ENCODE peak calls at places on chromosomes 5 and 9, in eight cellular contexts. M is HCT116, W is uterus, D is PC-3, P is fibroblast of lung, Y is spleen, O is AG04450, R is heart right ventricle. S is an unnamed sample.

GRCh38 chr5:107376546-107377276 is 294.0 kb downstream of the EFNA5 start:
- DNase-seq in M (no peak), W (no peak), D (no peak), P (peak), Y (no peak), O (no peak), R (no peak), S (peak)

GRCh38 chr5:14161825-14162556 is 18.8 kb downstream of the TRIO start:
- DNase-seq in M (no peak), W (no peak), D (no peak), P (peak), Y (no peak), O (no peak), R (no peak), S (no peak)

GRCh38 chr9:108142504-108143201 is 653.1 kb upstream of the KLF4 start:
- DNase-seq in M (no peak), W (peak), D (no peak), P (peak), Y (peak), O (no peak), R (peak), S (peak)

GRCh38 chr9:33818832-33819500 is 2.0 kb downstream of the UBE2R2 start:
- DNase-seq in M (no peak), W (no peak), D (peak), P (peak), Y (no peak), O (no peak), R (no peak), S (no peak)

GRCh38 chr5:122707796-122708195 is 67.1 kb upstream of the SNX2 start:
- DNase-seq in M (no peak), W (no peak), D (peak), P (no peak), Y (no peak), O (no peak), R (no peak), S (no peak)

GRCh38 chr9:73402081-73403028 is 250.7 kb downstream of the ANXA1 start:
- DNase-seq in M (no peak), W (no peak), D (peak), P (peak), Y (peak), O (no peak), R (no peak), S (no peak)

GRCh38 chr5:86500947-86501346 is 116.8 kb upstream of the COX7C start:
- DNase-seq in M (peak), W (no peak), D (peak), P (no peak), Y (no peak), O (no peak), R (no peak), S (peak)

GRCh38 chr5:108003178-108003577 is 332.4 kb upstream of the EFNA5 start:
- DNase-seq in M (no peak), W (no peak), D (no peak), P (peak), Y (no peak), O (peak), R (no peak), S (peak)

GRCh38 chr9:97388721-97389238 is 23.1 kb upstream of the TDRD7 start:
- DNase-seq in M (no peak), W (no peak), D (peak), P (no peak), Y (no peak), O (no peak), R (no peak), S (no peak)

GRCh38 chr5:168796840-168797548 is 217.8 kb upstream of the PANK3 start:
- DNase-seq in M (no peak), W (no peak), D (no peak), P (no peak), Y (no peak), O (no peak), R (no peak), S (no peak)

GRCh38 chr5:121819661-121820261 is 31.9 kb upstream of the FTMT start:
- DNase-seq in M (no peak), W (no peak), D (no peak), P (no peak), Y (no peak), O (no peak), R (no peak), S (no peak)

GRCh38 chr9:134314950-134315715 is 11.1 kb upstream of the RXRA start:
- DNase-seq in M (no peak), W (no peak), D (no peak), P (no peak), Y (peak), O (no peak), R (no peak), S (peak)

GRCh38 chr5:9573796-9574195 is 27.9 kb upstream of the SEMA5A start:
- DNase-seq in M (no peak), W (no peak), D (no peak), P (no peak), Y (no peak), O (no peak), R (no peak), S (no peak)

DNA sequence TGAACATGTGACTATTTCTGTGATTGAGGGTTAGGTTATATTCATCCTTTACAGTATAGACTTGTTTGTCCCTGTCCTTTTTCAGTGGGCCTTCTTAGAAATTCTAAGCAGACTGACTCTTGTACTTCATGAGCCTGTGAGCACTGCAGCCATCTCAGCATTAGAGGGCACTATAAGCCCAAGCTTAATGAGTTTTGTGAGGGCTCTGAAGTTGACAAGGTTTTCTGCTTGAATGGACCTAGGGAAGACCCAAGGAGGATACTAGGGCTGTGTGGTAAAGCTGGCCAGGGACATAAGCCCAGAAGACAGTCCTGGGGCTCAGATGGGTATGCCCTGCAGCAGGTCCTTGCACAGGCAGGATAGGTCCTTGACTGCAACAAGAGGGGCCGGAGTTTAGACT is 126.5 kb downstream of the MRPS30 start:
- DNase-seq in M (peak), W (no peak), D (peak), P (no peak), Y (no peak), O (no peak), R (no peak), S (peak)
- TF ChIP-seq CTCF in M (peak), W (no peak), D (peak), P (no peak), Y (no peak), O (no peak), R (no peak), S (no peak)

GRCh38 chr5:57818397-57818796 is 335.8 kb upstream of the ACTBL2 start:
- DNase-seq in M (no peak), W (no peak), D (no peak), P (no peak), Y (no peak), O (no peak), R (no peak), S (no peak)

GRCh38 chr5:57822651-57823050 is 340.0 kb upstream of the ACTBL2 start:
- DNase-seq in M (no peak), W (no peak), D (no peak), P (no peak), Y (no peak), O (no peak), R (no peak), S (no peak)

GRCh38 chr5:57817924-57818323 is 335.3 kb upstream of the ACTBL2 start:
- DNase-seq in M (no peak), W (no peak), D (no peak), P (peak), Y (no peak), O (no peak), R (no peak), S (peak)

GRCh38 chr5:57816108-57816507 is 333.5 kb upstream of the ACTBL2 start:
- DNase-seq in M (peak), W (no peak), D (peak), P (peak), Y (no peak), O (peak), R (no peak), S (no peak)

GRCh38 chr5:57817001-57817453 is 334.4 kb upstream of the ACTBL2 start:
- DNase-seq in M (no peak), W (no peak), D (peak), P (peak), Y (no peak), O (no peak), R (no peak), S (peak)
- H3K27ac ChIP-seq in M (no peak), W (no peak), D (peak), P (peak), Y (no peak), O (no peak), R (no peak), S (no peak)

DNA sequence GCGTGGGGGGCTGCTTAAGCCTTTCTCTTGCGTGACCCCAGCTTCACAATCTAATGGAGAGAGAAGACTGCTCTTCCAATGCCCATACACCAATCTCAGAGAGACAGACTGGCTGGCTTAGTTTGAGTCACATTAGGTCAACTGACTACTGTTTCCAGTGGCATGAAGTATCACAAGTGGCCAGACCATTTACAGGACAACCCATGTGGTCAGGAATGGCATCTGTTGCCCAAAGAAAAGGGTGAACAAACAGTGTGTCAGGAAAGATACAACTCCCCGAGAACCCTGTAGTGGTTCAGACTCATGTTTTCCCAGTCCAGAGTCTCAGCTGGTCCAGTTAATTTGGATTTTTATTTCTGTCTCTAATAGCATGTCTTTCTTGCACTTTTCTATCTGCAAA is 177.4 kb upstream of the IL12B start:
- DNase-seq in M (no peak), W (no peak), D (no peak), P (no peak), Y (no peak), O (no peak), R (no peak), S (no peak)
- TF ChIP-seq CTCF in M (no peak), W (no peak), D (no peak), P (no peak), Y (no peak), O (no peak), R (no peak), S (no peak)

DNA sequence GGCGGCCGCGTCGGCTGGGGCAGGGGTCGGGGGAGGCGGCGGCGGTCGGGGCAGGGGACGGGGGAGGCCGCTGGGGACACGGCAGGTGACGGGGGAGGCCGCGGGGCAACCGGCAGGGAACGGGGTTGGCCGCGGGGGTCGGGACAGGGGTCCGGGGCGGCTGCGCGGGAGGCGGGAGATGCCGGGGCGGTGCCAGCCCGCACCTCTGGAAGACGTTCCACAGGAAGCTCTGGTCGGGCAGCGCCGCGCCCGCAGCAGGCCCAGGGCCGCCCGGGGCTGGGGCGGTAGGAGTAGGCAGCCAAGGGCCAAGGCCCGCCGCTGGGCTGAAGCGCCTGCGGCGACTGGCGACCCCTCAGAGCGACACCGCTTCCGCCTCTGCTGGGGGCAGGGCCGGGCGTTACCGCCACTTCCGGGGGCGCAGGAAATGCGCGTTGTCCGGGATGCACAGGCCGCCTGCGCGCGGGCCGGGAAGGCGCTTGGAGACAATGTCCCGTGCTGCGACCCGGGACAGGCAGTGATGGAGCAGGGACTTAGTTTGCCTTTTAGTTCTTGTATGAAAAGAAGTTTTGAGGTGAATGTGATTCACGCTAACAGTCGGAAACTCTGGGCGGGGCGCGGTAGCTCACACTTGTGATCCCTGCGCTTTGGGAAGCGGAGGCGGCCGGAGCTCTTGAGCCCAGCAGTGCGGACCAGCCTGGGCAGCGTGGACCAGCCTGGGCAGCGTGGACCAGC is 110.0 kb upstream of the LPCAT1 start:
- DNase-seq in M (peak), W (peak), D (peak), P (peak), Y (peak), O (no peak), R (peak), S (peak)
- H3K27ac ChIP-seq in M (peak), W (peak), D (peak), P (peak), Y (peak), O (no peak), R (peak), S (no peak)